ENCODE peak calls at places on chromosome 3, in seven cellular contexts. K is tibial nerve, R is BE2C, H is lower lobe of right lung, C is OCI-LY7, U is adrenal gland, Z is fibroblast of lung. S is an unnamed sample.

GRCh38 chr3:177944228-177944661 is 592.0 kb upstream of the KCNMB2 start:
- DNase-seq in K (no peak), R (no peak), H (no peak), C (peak; percentile 8), U (no peak), Z (peak; percentile 23), S (no peak)

GRCh38 chr3:192571197-192571791 is 156.0 kb downstream of the FGF12 start:
- DNase-seq in K (peak; percentile 15), R (peak; percentile 36), H (peak; percentile 42), C (no peak), U (peak; percentile 72), Z (peak; percentile 63), S (peak; percentile 75)

GRCh38 chr3:175270199-175270837 is 411.2 kb downstream of the NAALADL2 start:
- DNase-seq in K (no peak), R (peak; percentile 32), H (no peak), C (no peak), U (no peak), Z (peak; percentile 90), S (no peak)

GRCh38 chr3:41290736-41291135 is 91.4 kb downstream of the CTNNB1 start:
- DNase-seq in K (no peak), R (no peak), H (no peak), C (no peak), U (no peak), Z (peak; percentile 6), S (no peak)

GRCh38 chr3:147089286-147089685 is 317.1 kb downstream of the ZIC4 start:
- DNase-seq in K (no peak), R (no peak), H (no peak), C (no peak), U (no peak), Z (no peak), S (no peak)

GRCh38 chr3:123793425-123793824 is 90.7 kb downstream of the MYLK start:
- DNase-seq in K (no peak), R (no peak), H (no peak), C (no peak), U (no peak), Z (no peak), S (no peak)

GRCh38 chr3:66816110-66816761 is 181.9 kb upstream of the KBTBD8 start:
- DNase-seq in K (no peak), R (no peak), H (no peak), C (peak; percentile 81), U (no peak), Z (peak; percentile 70), S (no peak)

GRCh38 chr3:81485444-81485865 is 276.0 kb downstream of the GBE1 start:
- DNase-seq in K (no peak), R (no peak), H (no peak), C (peak; percentile 3), U (peak; percentile 32), Z (peak; percentile 88), S (peak; percentile 65)

GRCh38 chr3:107241217-107241616 is 136.0 kb upstream of the CCDC54 start:
- DNase-seq in K (no peak), R (no peak), H (peak; percentile 64), C (peak; percentile 59), U (peak; percentile 40), Z (peak; percentile 21), S (peak; percentile 37)

GRCh38 chr3:151483961-151484360 is 23.1 kb upstream of the IGSF10 start:
- DNase-seq in K (no peak), R (no peak), H (no peak), C (no peak), U (no peak), Z (no peak), S (no peak)

GRCh38 chr3:61723038-61723437 is 161.7 kb downstream of the PTPRG start:
- DNase-seq in K (no peak), R (no peak), H (no peak), C (no peak), U (no peak), Z (no peak), S (no peak)

GRCh38 chr3:52685705-52686691 is at the start of the genes GNL3 and PBRM1:
- DNase-seq in K (peak; percentile 85), R (peak; percentile 89), H (peak; percentile 96), C (peak; percentile 98), U (peak; percentile 94), Z (peak; percentile 97), S (peak; percentile 92)
- H3K36me3 ChIP-seq in K (no peaks in the 10 kb centered on the region), R (peaks cover 50% of the 10 kb centered on the region), H (peaks cover 44% of the 10 kb centered on the region), C (peaks cover 63% of the 10 kb centered on the region), U (peaks cover 40% of the 10 kb centered on the region), Z (peaks cover 5% of the 10 kb centered on the region), S (peaks cover 41% of the 10 kb centered on the region)

GRCh38 chr3:33054100-33055097 is 42.5 kb downstream of the GLB1 start:
- DNase-seq in K (no peak), R (peak; percentile 6), H (no peak), C (no peak), U (no peak), Z (no peak), S (no peak)
- H3K36me3 ChIP-seq in K (no peaks in the 10 kb centered on the region), R (no peaks in the 10 kb centered on the region), H (peaks cover 69% of the 10 kb centered on the region), C (peaks cover 13% of the 10 kb centered on the region), U (peaks cover 22% of the 10 kb centered on the region), Z (peaks cover 3% of the 10 kb centered on the region), S (peaks cover 83% of the 10 kb centered on the region)

GRCh38 chr3:13579089-13579488 is 30.2 kb downstream of the FBLN2 start:
- DNase-seq in K (no peak), R (no peak), H (no peak), C (no peak), U (no peak), Z (peak; percentile 78), S (no peak)
- H3K36me3 ChIP-seq in K (no peaks in the 10 kb centered on the region), R (no peaks in the 10 kb centered on the region), H (no peaks in the 10 kb centered on the region), C (no peaks in the 10 kb centered on the region), U (no peaks in the 10 kb centered on the region), Z (no peaks in the 10 kb centered on the region), S (no peaks in the 10 kb centered on the region)

DNA sequence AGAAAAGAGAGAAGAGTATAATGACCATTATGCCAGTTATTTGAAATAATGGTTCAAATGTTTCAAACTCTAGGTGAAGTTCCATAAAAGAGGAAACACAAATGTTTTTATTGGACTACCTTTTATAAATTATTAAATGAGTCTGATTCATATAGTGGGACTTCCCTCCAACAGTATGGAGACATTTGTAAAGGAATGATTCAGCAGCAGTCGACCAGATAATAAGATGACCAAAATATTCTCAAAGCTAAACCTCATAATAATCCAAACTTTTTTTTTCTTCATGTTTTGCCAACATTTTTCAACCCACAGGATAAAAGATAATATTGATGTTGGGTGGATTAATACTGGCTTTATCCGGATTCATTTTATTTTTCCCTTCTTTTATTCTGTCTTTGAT is 18.8 kb downstream of the TIPARP start:
- DNase-seq in K (no peak), R (no peak), H (no peak), C (no peak), U (no peak), Z (peak; percentile 86), S (no peak)
- H3K36me3 ChIP-seq in K (no peaks in the 10 kb centered on the region), R (no peaks in the 10 kb centered on the region), H (peaks cover 43% of the 10 kb centered on the region), C (peaks cover 49% of the 10 kb centered on the region), U (peaks cover 23% of the 10 kb centered on the region), Z (peaks cover 5% of the 10 kb centered on the region), S (peaks cover 31% of the 10 kb centered on the region)

DNA sequence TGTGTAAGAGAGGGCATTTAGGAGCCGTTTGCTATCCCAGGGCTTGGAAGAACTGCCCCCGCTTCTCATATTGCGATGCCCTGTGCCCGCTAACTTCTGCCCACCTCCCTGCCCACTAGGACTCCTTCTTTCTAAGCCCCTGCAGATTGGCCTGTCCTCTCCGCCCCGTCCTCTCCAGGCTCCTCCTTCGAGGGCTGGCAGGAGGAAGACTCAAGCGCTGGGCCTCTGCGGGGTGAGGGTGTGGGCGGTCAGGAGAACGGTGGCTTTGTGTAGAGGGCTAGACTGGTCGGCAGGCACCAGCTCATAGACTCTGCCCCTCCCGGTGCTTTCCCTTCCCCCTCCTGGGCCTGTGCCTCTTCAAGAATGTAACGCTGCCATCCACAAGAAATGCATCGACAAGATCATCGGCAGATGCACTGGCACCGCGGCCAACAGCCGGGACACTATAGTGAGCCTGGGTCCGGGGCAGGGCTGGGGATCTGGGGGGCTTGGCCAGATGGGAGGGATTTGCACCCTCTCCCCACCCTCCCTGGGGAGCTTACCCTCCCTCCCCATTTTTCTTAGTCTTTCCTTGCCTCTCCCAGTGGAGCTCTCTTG is 21.8 kb downstream of the PRKCD start:
- DNase-seq in K (no peak), R (no peak), H (no peak), C (no peak), U (no peak), Z (no peak), S (no peak)
- H3K36me3 ChIP-seq in K (no peaks in the 10 kb centered on the region), R (no peaks in the 10 kb centered on the region), H (peaks cover 100% of the 10 kb centered on the region), C (peaks cover 90% of the 10 kb centered on the region), U (peaks cover 92% of the 10 kb centered on the region), Z (peaks cover 24% of the 10 kb centered on the region), S (peaks cover 82% of the 10 kb centered on the region)